ENCODE peak calls at places on chromosomes 1 and 21, in ten cellular contexts. One of them, this sample, is unnamed.
A peak's percentile ranks its signal among the peaks of the same experiment; 100 is the strongest.

GRCh38 chr1:248853023-248853422 is 5.9 kb downstream of the ZNF692 start:
- DNase-seq in NCI-H187 treated with DMSO at 0.1 percent for 48 hours: no peak
- DNase-seq in SHP77: no peak
- DNase-seq in activated CD4-positive, alpha-beta memory T cell treated with anti-CD3 and anti-CD28 coated beads, Interleukin-2, amount 10 ng/mL, durations not matched to agents 7 days and 5 days: no peak
- DNase-seq in effector CD8-positive, alpha-beta T cell: no peak
- DNase-seq in stimulated activated CD4-positive, alpha-beta T cell treated with anti-CD3 and anti-CD28 coated beads, TNF-alpha, amount 100 ng/mL, for 48 hours: no peak
- DNase-seq in CD4-positive, alpha-beta T cell: no peak
- DNase-seq in AG04450: no peak
- DNase-seq in memory B cell: no peak
- DNase-seq in hippocampal formation: peak; percentile 39
- DNase-seq in this sample: no peak

GRCh38 chr1:156920233-156921052 is at the start of gene LRRC71:
- DNase-seq in hippocampal formation: peak; percentile 13
- DNase-seq in memory B cell: no peak
- DNase-seq in stimulated activated CD4-positive, alpha-beta T cell treated with anti-CD3 and anti-CD28 coated beads, TNF-alpha, amount 100 ng/mL, for 48 hours: peak; percentile 57
- DNase-seq in CD4-positive, alpha-beta T cell: peak; percentile 51
- DNase-seq in activated CD4-positive, alpha-beta memory T cell treated with anti-CD3 and anti-CD28 coated beads, Interleukin-2, amount 10 ng/mL, durations not matched to agents 7 days and 5 days: peak; percentile 68
- DNase-seq in AG04450: peak; percentile 29
- DNase-seq in SHP77: peak; percentile 71
- DNase-seq in effector CD8-positive, alpha-beta T cell: peak; percentile 31
- DNase-seq in NCI-H187 treated with DMSO at 0.1 percent for 48 hours: no peak
- DNase-seq in this sample: peak; percentile 77

GRCh38 chr1:58727363-58727762 is 27.5 kb upstream of the MYSM1 start:
- DNase-seq in effector CD8-positive, alpha-beta T cell: no peak
- DNase-seq in hippocampal formation: no peak
- DNase-seq in NCI-H187 treated with DMSO at 0.1 percent for 48 hours: no peak
- DNase-seq in stimulated activated CD4-positive, alpha-beta T cell treated with anti-CD3 and anti-CD28 coated beads, TNF-alpha, amount 100 ng/mL, for 48 hours: no peak
- DNase-seq in activated CD4-positive, alpha-beta memory T cell treated with anti-CD3 and anti-CD28 coated beads, Interleukin-2, amount 10 ng/mL, durations not matched to agents 7 days and 5 days: no peak
- DNase-seq in SHP77: no peak
- DNase-seq in memory B cell: no peak
- DNase-seq in AG04450: peak; percentile 45
- DNase-seq in CD4-positive, alpha-beta T cell: no peak
- DNase-seq in this sample: no peak

GRCh38 chr1:150696590-150696989 is 364 bp downstream of the GOLPH3L start:
- DNase-seq in memory B cell: no peak
- DNase-seq in activated CD4-positive, alpha-beta memory T cell treated with anti-CD3 and anti-CD28 coated beads, Interleukin-2, amount 10 ng/mL, durations not matched to agents 7 days and 5 days: no peak
- DNase-seq in stimulated activated CD4-positive, alpha-beta T cell treated with anti-CD3 and anti-CD28 coated beads, TNF-alpha, amount 100 ng/mL, for 48 hours: no peak
- DNase-seq in AG04450: no peak
- DNase-seq in hippocampal formation: no peak
- DNase-seq in CD4-positive, alpha-beta T cell: no peak
- DNase-seq in SHP77: no peak
- DNase-seq in effector CD8-positive, alpha-beta T cell: no peak
- DNase-seq in NCI-H187 treated with DMSO at 0.1 percent for 48 hours: no peak
- DNase-seq in this sample: no peak

GRCh38 chr1:113912594-113913311 is 7.6 kb downstream of the DCLRE1B start:
- DNase-seq in NCI-H187 treated with DMSO at 0.1 percent for 48 hours: no peak
- DNase-seq in CD4-positive, alpha-beta T cell: no peak
- DNase-seq in memory B cell: no peak
- DNase-seq in hippocampal formation: no peak
- DNase-seq in activated CD4-positive, alpha-beta memory T cell treated with anti-CD3 and anti-CD28 coated beads, Interleukin-2, amount 10 ng/mL, durations not matched to agents 7 days and 5 days: no peak
- DNase-seq in AG04450: peak; percentile 69
- DNase-seq in SHP77: peak; percentile 9
- DNase-seq in effector CD8-positive, alpha-beta T cell: no peak
- DNase-seq in stimulated activated CD4-positive, alpha-beta T cell treated with anti-CD3 and anti-CD28 coated beads, TNF-alpha, amount 100 ng/mL, for 48 hours: no peak
- DNase-seq in this sample: no peak

GRCh38 chr1:81752840-81753239 is 47.9 kb upstream of the ADGRL2 start:
- DNase-seq in hippocampal formation: no peak
- DNase-seq in memory B cell: no peak
- DNase-seq in AG04450: no peak
- DNase-seq in SHP77: no peak
- DNase-seq in activated CD4-positive, alpha-beta memory T cell treated with anti-CD3 and anti-CD28 coated beads, Interleukin-2, amount 10 ng/mL, durations not matched to agents 7 days and 5 days: no peak
- DNase-seq in CD4-positive, alpha-beta T cell: no peak
- DNase-seq in effector CD8-positive, alpha-beta T cell: no peak
- DNase-seq in stimulated activated CD4-positive, alpha-beta T cell treated with anti-CD3 and anti-CD28 coated beads, TNF-alpha, amount 100 ng/mL, for 48 hours: no peak
- DNase-seq in NCI-H187 treated with DMSO at 0.1 percent for 48 hours: no peak
- DNase-seq in this sample: no peak

GRCh38 chr1:151611288-151611790 is 511 bp upstream of the SNX27 start:
- DNase-seq in AG04450: no peak
- DNase-seq in CD4-positive, alpha-beta T cell: no peak
- DNase-seq in activated CD4-positive, alpha-beta memory T cell treated with anti-CD3 and anti-CD28 coated beads, Interleukin-2, amount 10 ng/mL, durations not matched to agents 7 days and 5 days: no peak
- DNase-seq in NCI-H187 treated with DMSO at 0.1 percent for 48 hours: no peak
- DNase-seq in effector CD8-positive, alpha-beta T cell: no peak
- DNase-seq in memory B cell: no peak
- DNase-seq in hippocampal formation: peak; percentile 54
- DNase-seq in stimulated activated CD4-positive, alpha-beta T cell treated with anti-CD3 and anti-CD28 coated beads, TNF-alpha, amount 100 ng/mL, for 48 hours: no peak
- DNase-seq in SHP77: peak; percentile 23
- DNase-seq in this sample: no peak

GRCh38 chr1:22880174-22880601 is 92.5 kb downstream of the LACTBL1 start:
- DNase-seq in AG04450: no peak
- DNase-seq in CD4-positive, alpha-beta T cell: no peak
- DNase-seq in memory B cell: no peak
- DNase-seq in stimulated activated CD4-positive, alpha-beta T cell treated with anti-CD3 and anti-CD28 coated beads, TNF-alpha, amount 100 ng/mL, for 48 hours: no peak
- DNase-seq in hippocampal formation: no peak
- DNase-seq in SHP77: no peak
- DNase-seq in effector CD8-positive, alpha-beta T cell: no peak
- DNase-seq in NCI-H187 treated with DMSO at 0.1 percent for 48 hours: no peak
- DNase-seq in activated CD4-positive, alpha-beta memory T cell treated with anti-CD3 and anti-CD28 coated beads, Interleukin-2, amount 10 ng/mL, durations not matched to agents 7 days and 5 days: no peak
- DNase-seq in this sample: no peak

GRCh38 chr1:78540056-78540455 is 49.3 kb downstream of the PTGFR start:
- DNase-seq in memory B cell: no peak
- DNase-seq in activated CD4-positive, alpha-beta memory T cell treated with anti-CD3 and anti-CD28 coated beads, Interleukin-2, amount 10 ng/mL, durations not matched to agents 7 days and 5 days: no peak
- DNase-seq in hippocampal formation: no peak
- DNase-seq in CD4-positive, alpha-beta T cell: no peak
- DNase-seq in NCI-H187 treated with DMSO at 0.1 percent for 48 hours: no peak
- DNase-seq in SHP77: no peak
- DNase-seq in AG04450: peak; percentile 6
- DNase-seq in effector CD8-positive, alpha-beta T cell: no peak
- DNase-seq in stimulated activated CD4-positive, alpha-beta T cell treated with anti-CD3 and anti-CD28 coated beads, TNF-alpha, amount 100 ng/mL, for 48 hours: no peak
- DNase-seq in this sample: no peak

GRCh38 chr1:203557958-203558760 is 64.2 kb downstream of the OPTC start:
- DNase-seq in activated CD4-positive, alpha-beta memory T cell treated with anti-CD3 and anti-CD28 coated beads, Interleukin-2, amount 10 ng/mL, durations not matched to agents 7 days and 5 days: no peak
- DNase-seq in CD4-positive, alpha-beta T cell: no peak
- DNase-seq in memory B cell: no peak
- DNase-seq in effector CD8-positive, alpha-beta T cell: no peak
- DNase-seq in NCI-H187 treated with DMSO at 0.1 percent for 48 hours: no peak
- DNase-seq in AG04450: peak; percentile 93
- DNase-seq in SHP77: no peak
- DNase-seq in stimulated activated CD4-positive, alpha-beta T cell treated with anti-CD3 and anti-CD28 coated beads, TNF-alpha, amount 100 ng/mL, for 48 hours: no peak
- DNase-seq in hippocampal formation: no peak
- DNase-seq in this sample: no peak

GRCh38 chr1:51526248-51526647 is 7.2 kb upstream of the EPS15 start:
- DNase-seq in effector CD8-positive, alpha-beta T cell: no peak
- DNase-seq in memory B cell: no peak
- DNase-seq in stimulated activated CD4-positive, alpha-beta T cell treated with anti-CD3 and anti-CD28 coated beads, TNF-alpha, amount 100 ng/mL, for 48 hours: no peak
- DNase-seq in AG04450: no peak
- DNase-seq in activated CD4-positive, alpha-beta memory T cell treated with anti-CD3 and anti-CD28 coated beads, Interleukin-2, amount 10 ng/mL, durations not matched to agents 7 days and 5 days: no peak
- DNase-seq in hippocampal formation: no peak
- DNase-seq in SHP77: no peak
- DNase-seq in NCI-H187 treated with DMSO at 0.1 percent for 48 hours: no peak
- DNase-seq in CD4-positive, alpha-beta T cell: no peak
- DNase-seq in this sample: no peak

GRCh38 chr1:159915571-159916239 is 9.6 kb downstream of the TAGLN2 start:
- DNase-seq in activated CD4-positive, alpha-beta memory T cell treated with anti-CD3 and anti-CD28 coated beads, Interleukin-2, amount 10 ng/mL, durations not matched to agents 7 days and 5 days: no peak
- DNase-seq in effector CD8-positive, alpha-beta T cell: no peak
- DNase-seq in CD4-positive, alpha-beta T cell: no peak
- DNase-seq in AG04450: no peak
- DNase-seq in SHP77: no peak
- DNase-seq in stimulated activated CD4-positive, alpha-beta T cell treated with anti-CD3 and anti-CD28 coated beads, TNF-alpha, amount 100 ng/mL, for 48 hours: no peak
- DNase-seq in memory B cell: no peak
- DNase-seq in hippocampal formation: no peak
- DNase-seq in NCI-H187 treated with DMSO at 0.1 percent for 48 hours: no peak
- DNase-seq in this sample: no peak

GRCh38 chr1:46202975-46203737 is at the start of gene LURAP1:
- DNase-seq in SHP77: peak; percentile 55
- DNase-seq in effector CD8-positive, alpha-beta T cell: no peak
- DNase-seq in hippocampal formation: peak; percentile 78
- DNase-seq in stimulated activated CD4-positive, alpha-beta T cell treated with anti-CD3 and anti-CD28 coated beads, TNF-alpha, amount 100 ng/mL, for 48 hours: no peak
- DNase-seq in NCI-H187 treated with DMSO at 0.1 percent for 48 hours: no peak
- DNase-seq in activated CD4-positive, alpha-beta memory T cell treated with anti-CD3 and anti-CD28 coated beads, Interleukin-2, amount 10 ng/mL, durations not matched to agents 7 days and 5 days: peak; percentile 27
- DNase-seq in CD4-positive, alpha-beta T cell: no peak
- DNase-seq in memory B cell: peak; percentile 14
- DNase-seq in AG04450: no peak
- DNase-seq in this sample: no peak

GRCh38 chr1:155261401-155261887 is 716 bp downstream of the SCAMP3 start:
- DNase-seq in hippocampal formation: no peak
- DNase-seq in memory B cell: no peak
- DNase-seq in effector CD8-positive, alpha-beta T cell: no peak
- DNase-seq in SHP77: peak; percentile 43
- DNase-seq in NCI-H187 treated with DMSO at 0.1 percent for 48 hours: no peak
- DNase-seq in stimulated activated CD4-positive, alpha-beta T cell treated with anti-CD3 and anti-CD28 coated beads, TNF-alpha, amount 100 ng/mL, for 48 hours: no peak
- DNase-seq in CD4-positive, alpha-beta T cell: no peak
- DNase-seq in activated CD4-positive, alpha-beta memory T cell treated with anti-CD3 and anti-CD28 coated beads, Interleukin-2, amount 10 ng/mL, durations not matched to agents 7 days and 5 days: peak; percentile 25
- DNase-seq in AG04450: no peak
- DNase-seq in this sample: no peak

GRCh38 chr1:26184883-26185282 is 5.5 kb upstream of the CATSPER4 start:
- DNase-seq in effector CD8-positive, alpha-beta T cell: no peak
- DNase-seq in stimulated activated CD4-positive, alpha-beta T cell treated with anti-CD3 and anti-CD28 coated beads, TNF-alpha, amount 100 ng/mL, for 48 hours: no peak
- DNase-seq in SHP77: no peak
- DNase-seq in AG04450: no peak
- DNase-seq in hippocampal formation: no peak
- DNase-seq in NCI-H187 treated with DMSO at 0.1 percent for 48 hours: no peak
- DNase-seq in CD4-positive, alpha-beta T cell: no peak
- DNase-seq in memory B cell: no peak
- DNase-seq in activated CD4-positive, alpha-beta memory T cell treated with anti-CD3 and anti-CD28 coated beads, Interleukin-2, amount 10 ng/mL, durations not matched to agents 7 days and 5 days: no peak
- DNase-seq in this sample: no peak

GRCh38 chr1:115545096-115545720 is 96.6 kb upstream of the VANGL1 start:
- DNase-seq in memory B cell: no peak
- DNase-seq in effector CD8-positive, alpha-beta T cell: no peak
- DNase-seq in SHP77: no peak
- DNase-seq in activated CD4-positive, alpha-beta memory T cell treated with anti-CD3 and anti-CD28 coated beads, Interleukin-2, amount 10 ng/mL, durations not matched to agents 7 days and 5 days: no peak
- DNase-seq in AG04450: no peak
- DNase-seq in NCI-H187 treated with DMSO at 0.1 percent for 48 hours: no peak
- DNase-seq in hippocampal formation: no peak
- DNase-seq in stimulated activated CD4-positive, alpha-beta T cell treated with anti-CD3 and anti-CD28 coated beads, TNF-alpha, amount 100 ng/mL, for 48 hours: no peak
- DNase-seq in CD4-positive, alpha-beta T cell: no peak
- DNase-seq in this sample: no peak

GRCh38 chr1:218369688-218370511 is 24.8 kb downstream of the TGFB2 start:
- DNase-seq in effector CD8-positive, alpha-beta T cell: no peak
- DNase-seq in hippocampal formation: no peak
- DNase-seq in SHP77: no peak
- DNase-seq in memory B cell: no peak
- DNase-seq in CD4-positive, alpha-beta T cell: no peak
- DNase-seq in NCI-H187 treated with DMSO at 0.1 percent for 48 hours: no peak
- DNase-seq in activated CD4-positive, alpha-beta memory T cell treated with anti-CD3 and anti-CD28 coated beads, Interleukin-2, amount 10 ng/mL, durations not matched to agents 7 days and 5 days: no peak
- DNase-seq in stimulated activated CD4-positive, alpha-beta T cell treated with anti-CD3 and anti-CD28 coated beads, TNF-alpha, amount 100 ng/mL, for 48 hours: no peak
- DNase-seq in AG04450: no peak
- DNase-seq in this sample: no peak

GRCh38 chr1:53740621-53741105 is 1.7 kb upstream of the GLIS1 start:
- DNase-seq in memory B cell: no peak
- DNase-seq in hippocampal formation: no peak
- DNase-seq in SHP77: no peak
- DNase-seq in CD4-positive, alpha-beta T cell: no peak
- DNase-seq in activated CD4-positive, alpha-beta memory T cell treated with anti-CD3 and anti-CD28 coated beads, Interleukin-2, amount 10 ng/mL, durations not matched to agents 7 days and 5 days: no peak
- DNase-seq in effector CD8-positive, alpha-beta T cell: no peak
- DNase-seq in stimulated activated CD4-positive, alpha-beta T cell treated with anti-CD3 and anti-CD28 coated beads, TNF-alpha, amount 100 ng/mL, for 48 hours: no peak
- DNase-seq in AG04450: no peak
- DNase-seq in NCI-H187 treated with DMSO at 0.1 percent for 48 hours: no peak
- DNase-seq in this sample: no peak

GRCh38 chr1:31978853-31979400 is 34.7 kb upstream of the KHDRBS1 start:
- DNase-seq in stimulated activated CD4-positive, alpha-beta T cell treated with anti-CD3 and anti-CD28 coated beads, TNF-alpha, amount 100 ng/mL, for 48 hours: no peak
- DNase-seq in NCI-H187 treated with DMSO at 0.1 percent for 48 hours: no peak
- DNase-seq in activated CD4-positive, alpha-beta memory T cell treated with anti-CD3 and anti-CD28 coated beads, Interleukin-2, amount 10 ng/mL, durations not matched to agents 7 days and 5 days: no peak
- DNase-seq in SHP77: no peak
- DNase-seq in hippocampal formation: no peak
- DNase-seq in memory B cell: no peak
- DNase-seq in effector CD8-positive, alpha-beta T cell: no peak
- DNase-seq in AG04450: no peak
- DNase-seq in CD4-positive, alpha-beta T cell: no peak
- DNase-seq in this sample: no peak

GRCh38 chr1:27341525-27342252 is at the start of gene SYTL1:
- DNase-seq in CD4-positive, alpha-beta T cell: peak; percentile 54
- DNase-seq in effector CD8-positive, alpha-beta T cell: peak; percentile 42
- DNase-seq in memory B cell: peak; percentile 71
- DNase-seq in activated CD4-positive, alpha-beta memory T cell treated with anti-CD3 and anti-CD28 coated beads, Interleukin-2, amount 10 ng/mL, durations not matched to agents 7 days and 5 days: peak; percentile 79
- DNase-seq in AG04450: no peak
- DNase-seq in hippocampal formation: no peak
- DNase-seq in NCI-H187 treated with DMSO at 0.1 percent for 48 hours: peak; percentile 64
- DNase-seq in stimulated activated CD4-positive, alpha-beta T cell treated with anti-CD3 and anti-CD28 coated beads, TNF-alpha, amount 100 ng/mL, for 48 hours: no peak
- DNase-seq in SHP77: peak; percentile 77
- DNase-seq in this sample: no peak

GRCh38 chr1:111656093-111657017 is 36.8 kb downstream of the RAP1A start:
- DNase-seq in memory B cell: peak; percentile 36
- DNase-seq in activated CD4-positive, alpha-beta memory T cell treated with anti-CD3 and anti-CD28 coated beads, Interleukin-2, amount 10 ng/mL, durations not matched to agents 7 days and 5 days: no peak
- DNase-seq in SHP77: peak; percentile 21
- DNase-seq in effector CD8-positive, alpha-beta T cell: no peak
- DNase-seq in stimulated activated CD4-positive, alpha-beta T cell treated with anti-CD3 and anti-CD28 coated beads, TNF-alpha, amount 100 ng/mL, for 48 hours: no peak
- DNase-seq in CD4-positive, alpha-beta T cell: no peak
- DNase-seq in hippocampal formation: no peak
- DNase-seq in AG04450: peak; percentile 15
- DNase-seq in NCI-H187 treated with DMSO at 0.1 percent for 48 hours: no peak
- DNase-seq in this sample: no peak

GRCh38 chr21:28776251-28776650 is 216.4 kb downstream of the LTN1 start:
- DNase-seq in effector CD8-positive, alpha-beta T cell: no peak
- DNase-seq in hippocampal formation: no peak
- DNase-seq in memory B cell: no peak
- DNase-seq in SHP77: no peak
- DNase-seq in CD4-positive, alpha-beta T cell: no peak
- DNase-seq in activated CD4-positive, alpha-beta memory T cell treated with anti-CD3 and anti-CD28 coated beads, Interleukin-2, amount 10 ng/mL, durations not matched to agents 7 days and 5 days: peak; percentile 19
- DNase-seq in stimulated activated CD4-positive, alpha-beta T cell treated with anti-CD3 and anti-CD28 coated beads, TNF-alpha, amount 100 ng/mL, for 48 hours: peak; percentile 41
- DNase-seq in NCI-H187 treated with DMSO at 0.1 percent for 48 hours: no peak
- DNase-seq in AG04450: peak; percentile 74
- DNase-seq in this sample: no peak

GRCh38 chr21:29237110-29238051 is 61.3 kb upstream of the BACH1 start:
- DNase-seq in AG04450: no peak
- DNase-seq in activated CD4-positive, alpha-beta memory T cell treated with anti-CD3 and anti-CD28 coated beads, Interleukin-2, amount 10 ng/mL, durations not matched to agents 7 days and 5 days: no peak
- DNase-seq in NCI-H187 treated with DMSO at 0.1 percent for 48 hours: no peak
- DNase-seq in effector CD8-positive, alpha-beta T cell: no peak
- DNase-seq in SHP77: no peak
- DNase-seq in stimulated activated CD4-positive, alpha-beta T cell treated with anti-CD3 and anti-CD28 coated beads, TNF-alpha, amount 100 ng/mL, for 48 hours: no peak
- DNase-seq in hippocampal formation: no peak
- DNase-seq in memory B cell: peak; percentile 20
- DNase-seq in CD4-positive, alpha-beta T cell: no peak
- DNase-seq in this sample: no peak

GRCh38 chr21:16420086-16420724 is 690.4 kb downstream of the USP25 start:
- DNase-seq in memory B cell: no peak
- DNase-seq in SHP77: no peak
- DNase-seq in activated CD4-positive, alpha-beta memory T cell treated with anti-CD3 and anti-CD28 coated beads, Interleukin-2, amount 10 ng/mL, durations not matched to agents 7 days and 5 days: no peak
- DNase-seq in NCI-H187 treated with DMSO at 0.1 percent for 48 hours: no peak
- DNase-seq in stimulated activated CD4-positive, alpha-beta T cell treated with anti-CD3 and anti-CD28 coated beads, TNF-alpha, amount 100 ng/mL, for 48 hours: no peak
- DNase-seq in hippocampal formation: peak; percentile 78
- DNase-seq in AG04450: no peak
- DNase-seq in effector CD8-positive, alpha-beta T cell: no peak
- DNase-seq in CD4-positive, alpha-beta T cell: no peak
- DNase-seq in this sample: no peak

GRCh38 chr1:224769987-224770693 is 154.0 kb downstream of the CNIH3 start:
- DNase-seq in NCI-H187 treated with DMSO at 0.1 percent for 48 hours: no peak
- DNase-seq in SHP77: peak; percentile 10
- DNase-seq in hippocampal formation: no peak
- DNase-seq in effector CD8-positive, alpha-beta T cell: no peak
- DNase-seq in stimulated activated CD4-positive, alpha-beta T cell treated with anti-CD3 and anti-CD28 coated beads, TNF-alpha, amount 100 ng/mL, for 48 hours: no peak
- DNase-seq in AG04450: peak; percentile 59
- DNase-seq in memory B cell: no peak
- DNase-seq in activated CD4-positive, alpha-beta memory T cell treated with anti-CD3 and anti-CD28 coated beads, Interleukin-2, amount 10 ng/mL, durations not matched to agents 7 days and 5 days: no peak
- DNase-seq in CD4-positive, alpha-beta T cell: no peak
- DNase-seq in this sample: no peak

GRCh38 chr1:31545927-31546540 is 30.3 kb upstream of the TINAGL1 start:
- DNase-seq in NCI-H187 treated with DMSO at 0.1 percent for 48 hours: no peak
- DNase-seq in activated CD4-positive, alpha-beta memory T cell treated with anti-CD3 and anti-CD28 coated beads, Interleukin-2, amount 10 ng/mL, durations not matched to agents 7 days and 5 days: no peak
- DNase-seq in stimulated activated CD4-positive, alpha-beta T cell treated with anti-CD3 and anti-CD28 coated beads, TNF-alpha, amount 100 ng/mL, for 48 hours: no peak
- DNase-seq in CD4-positive, alpha-beta T cell: no peak
- DNase-seq in hippocampal formation: no peak
- DNase-seq in effector CD8-positive, alpha-beta T cell: no peak
- DNase-seq in memory B cell: no peak
- DNase-seq in AG04450: no peak
- DNase-seq in SHP77: no peak
- DNase-seq in this sample: no peak

GRCh38 chr1:7988576-7988975 is 27.1 kb downstream of the PARK7 start:
- DNase-seq in effector CD8-positive, alpha-beta T cell: no peak
- DNase-seq in NCI-H187 treated with DMSO at 0.1 percent for 48 hours: no peak
- DNase-seq in hippocampal formation: no peak
- DNase-seq in memory B cell: no peak
- DNase-seq in CD4-positive, alpha-beta T cell: no peak
- DNase-seq in AG04450: no peak
- DNase-seq in stimulated activated CD4-positive, alpha-beta T cell treated with anti-CD3 and anti-CD28 coated beads, TNF-alpha, amount 100 ng/mL, for 48 hours: no peak
- DNase-seq in activated CD4-positive, alpha-beta memory T cell treated with anti-CD3 and anti-CD28 coated beads, Interleukin-2, amount 10 ng/mL, durations not matched to agents 7 days and 5 days: no peak
- DNase-seq in SHP77: no peak
- DNase-seq in this sample: no peak

GRCh38 chr1:111959436-111959835 is 30.0 kb downstream of the KCND3 start:
- DNase-seq in CD4-positive, alpha-beta T cell: no peak
- DNase-seq in stimulated activated CD4-positive, alpha-beta T cell treated with anti-CD3 and anti-CD28 coated beads, TNF-alpha, amount 100 ng/mL, for 48 hours: no peak
- DNase-seq in activated CD4-positive, alpha-beta memory T cell treated with anti-CD3 and anti-CD28 coated beads, Interleukin-2, amount 10 ng/mL, durations not matched to agents 7 days and 5 days: no peak
- DNase-seq in SHP77: no peak
- DNase-seq in effector CD8-positive, alpha-beta T cell: no peak
- DNase-seq in AG04450: no peak
- DNase-seq in NCI-H187 treated with DMSO at 0.1 percent for 48 hours: no peak
- DNase-seq in memory B cell: no peak
- DNase-seq in hippocampal formation: no peak
- DNase-seq in this sample: no peak